ENCODE peak calls at places on chromosome 7, in ten cellular contexts. Z is CD4-positive, alpha-beta memory T cell; G is stomach; U is fibroblast of lung; N is mesenchymal stem cell; W is SK-N-SH; Y is PC-3; E is naive thymus-derived CD4-positive, alpha-beta T cell; F is sigmoid colon; K is SJSA1. Q is an unnamed sample. For H3K36me3, the result is how much of the 10 kb centered on the place peaks cover.

GRCh38 chr7:149838224-149838991 is at the start of gene ZNF862:
- DNase-seq in G (peak), U (peak), Y (peak), Z (peak), E (peak), K (peak), N (peak), F (peak), W (peak), Q (peak)

GRCh38 chr7:135420786-135421185 is 89.1 kb downstream of the CNOT4 start:
- DNase-seq in U (peak), G (no peak), Y (peak), F (no peak), N (no peak), K (no peak), E (no peak), W (no peak), Z (no peak), Q (peak)

GRCh38 chr7:43761919-43762318 is 3.4 kb downstream of the BLVRA start:
- DNase-seq in F (no peak), W (no peak), K (no peak), Y (peak), U (no peak), Z (no peak), N (no peak), G (no peak), E (no peak), Q (peak)

GRCh38 chr7:38594931-38595330 is 36.2 kb downstream of the AMPH start:
- DNase-seq in E (no peak), W (no peak), F (no peak), U (no peak), N (no peak), G (no peak), K (no peak), Y (no peak), Z (no peak), Q (no peak)

GRCh38 chr7:42137431-42137830 is 99.6 kb downstream of the GLI3 start:
- DNase-seq in W (no peak), E (no peak), K (no peak), N (no peak), F (no peak), U (no peak), Z (no peak), G (no peak), Y (no peak), Q (no peak)

GRCh38 chr7:1977059-1977875 is 255.5 kb downstream of the MAD1L1 start:
- DNase-seq in G (no peak), W (no peak), E (no peak), Z (no peak), Y (no peak), U (no peak), N (no peak), F (no peak), K (no peak), Q (no peak)

GRCh38 chr7:50355817-50356178 is 51.3 kb downstream of the IKZF1 start:
- DNase-seq in G (no peak), N (no peak), W (no peak), Z (no peak), U (no peak), Y (no peak), K (no peak), E (no peak), F (peak), Q (no peak)

GRCh38 chr7:28207486-28208158 is 27.0 kb upstream of the JAZF1 start:
- DNase-seq in N (no peak), U (peak), Y (peak), Z (no peak), K (peak), E (no peak), F (no peak), W (no peak), G (no peak), Q (peak)

GRCh38 chr7:20402297-20403230 is 71.9 kb downstream of the ITGB8 start:
- DNase-seq in E (no peak), Z (no peak), W (no peak), U (peak), G (no peak), Y (peak), N (no peak), F (no peak), K (no peak), Q (peak)

GRCh38 chr7:137421389-137421788 is 77.9 kb upstream of the PTN start:
- DNase-seq in E (no peak), G (no peak), U (peak), W (no peak), Z (no peak), Y (no peak), F (peak), N (peak), K (no peak), Q (no peak)

GRCh38 chr7:133724694-133725093 is 402.4 kb upstream of the LRGUK start:
- DNase-seq in K (no peak), N (no peak), Y (no peak), E (no peak), U (no peak), Z (no peak), F (no peak), G (no peak), W (no peak), Q (no peak)

GRCh38 chr7:42883950-42884349 is 27.9 kb downstream of the C7orf25 start:
- DNase-seq in W (no peak), F (no peak), K (no peak), N (no peak), Y (peak), G (no peak), Z (no peak), E (no peak), U (peak), Q (peak)

GRCh38 chr7:86814980-86815379 is 171.3 kb downstream of the GRM3 start:
- DNase-seq in U (no peak), Z (no peak), W (peak), K (no peak), F (no peak), Y (peak), E (no peak), G (no peak), N (peak), Q (peak)

GRCh38 chr7:98619450-98620321 is 2.6 kb downstream of the NPTX2 start:
- DNase-seq in K (peak), W (peak), F (no peak), Z (no peak), N (no peak), G (peak), U (peak), Y (no peak), E (no peak), Q (no peak)

GRCh38 chr7:34991938-34992840 is 45.1 kb downstream of the DPY19L1 start:
- DNase-seq in N (peak), K (no peak), F (no peak), W (no peak), E (no peak), Z (peak), U (peak), G (no peak), Y (peak), Q (peak)

GRCh38 chr7:155758348-155758747 is 53.9 kb downstream of the SHH start:
- DNase-seq in W (no peak), K (no peak), E (no peak), U (no peak), Y (no peak), F (no peak), G (no peak), Z (no peak), N (no peak), Q (no peak)

GRCh38 chr7:43572516-43573049 is 10.3 kb upstream of the STK17A start:
- DNase-seq in Y (peak), G (no peak), E (no peak), N (peak), K (peak), W (no peak), U (peak), Z (peak), F (peak), Q (peak)

GRCh38 chr7:2527505-2528464 is 8.2 kb downstream of the LFNG start:
- DNase-seq in U (peak), K (peak), F (no peak), Y (peak), G (no peak), E (no peak), Z (peak), W (no peak), N (peak), Q (peak)

GRCh38 chr7:121394709-121395140 is 1.4 kb downstream of the FAM3C start:
- DNase-seq in Z (no peak), F (no peak), E (no peak), Y (no peak), W (no peak), U (peak), K (no peak), N (no peak), G (peak), Q (no peak)

GRCh38 chr7:78254397-78255055 is 456.0 kb downstream of the PHTF2 start:
- DNase-seq in Y (no peak), U (no peak), G (no peak), K (no peak), F (no peak), E (no peak), N (no peak), Z (no peak), W (no peak), Q (no peak)

GRCh38 chr7:3195160-3195559 is 105.9 kb upstream of the SDK1 start:
- DNase-seq in N (no peak), F (peak), Z (no peak), Y (no peak), E (no peak), U (no peak), K (no peak), W (no peak), G (no peak), Q (no peak)

GRCh38 chr7:120989571-120990220 is 1.2 kb downstream of the CPED1 start:
- DNase-seq in F (peak), N (peak), U (peak), G (no peak), E (no peak), Z (no peak), W (peak), Y (no peak), K (no peak), Q (no peak)

GRCh38 chr7:55307123-55307916 is 57.8 kb upstream of the LANCL2 start:
- DNase-seq in U (peak), Y (no peak), W (no peak), Z (no peak), F (no peak), G (no peak), K (no peak), N (no peak), E (no peak), Q (no peak)

GRCh38 chr7:29285451-29285807 is 90.9 kb downstream of the CHN2 start:
- DNase-seq in U (peak), E (no peak), Y (peak), G (no peak), W (no peak), K (peak), F (no peak), N (peak), Z (peak), Q (peak)

GRCh38 chr7:119096683-119097082 is 872.2 kb downstream of the ANKRD7 start:
- DNase-seq in N (no peak), K (no peak), Y (no peak), Z (no peak), E (no peak), G (no peak), F (no peak), W (no peak), U (no peak), Q (no peak)

GRCh38 chr7:11486271-11486670 is 345.7 kb downstream of the THSD7A start:
- DNase-seq in E (no peak), K (no peak), U (no peak), N (no peak), W (no peak), F (no peak), G (no peak), Z (no peak), Y (peak), Q (no peak)

GRCh38 chr7:37251222-37251621 is 197.4 kb downstream of the ELMO1 start:
- DNase-seq in Z (no peak), N (no peak), K (no peak), G (no peak), U (no peak), F (no peak), W (no peak), E (no peak), Y (no peak), Q (no peak)

GRCh38 chr7:71612892-71613291 is 480.9 kb downstream of the GALNT17 start:
- DNase-seq in W (no peak), N (no peak), G (no peak), E (no peak), U (peak), F (no peak), Y (no peak), Z (no peak), K (no peak), Q (no peak)

GRCh38 chr7:13467111-13467547 is 522.3 kb downstream of the ETV1 start:
- DNase-seq in F (no peak), U (no peak), Y (no peak), W (peak), Z (no peak), E (no peak), G (no peak), N (no peak), K (no peak), Q (no peak)

GRCh38 chr7:144842377-144842851 is 6.6 kb upstream of the TPK1 start:
- DNase-seq in Y (no peak), F (peak), W (no peak), N (peak), K (no peak), U (no peak), Z (no peak), G (peak), E (no peak), Q (peak)

GRCh38 chr7:24715661-24716479 is 41.4 kb downstream of the GSDME start:
- DNase-seq in U (peak), N (peak), E (no peak), Y (peak), Z (no peak), G (no peak), F (no peak), W (peak), K (peak), Q (no peak)

GRCh38 chr7:131328387-131329175 is 905 bp downstream of the MKLN1 start:
- DNase-seq in N (peak), F (no peak), E (no peak), Y (peak), U (peak), G (no peak), Z (no peak), K (no peak), W (no peak), Q (peak)

GRCh38 chr7:99001482-99002145 is 123.3 kb downstream of the TRRAP start:
- DNase-seq in Z (no peak), N (no peak), G (no peak), U (peak), K (peak), F (no peak), Y (no peak), E (no peak), W (no peak), Q (no peak)

DNA sequence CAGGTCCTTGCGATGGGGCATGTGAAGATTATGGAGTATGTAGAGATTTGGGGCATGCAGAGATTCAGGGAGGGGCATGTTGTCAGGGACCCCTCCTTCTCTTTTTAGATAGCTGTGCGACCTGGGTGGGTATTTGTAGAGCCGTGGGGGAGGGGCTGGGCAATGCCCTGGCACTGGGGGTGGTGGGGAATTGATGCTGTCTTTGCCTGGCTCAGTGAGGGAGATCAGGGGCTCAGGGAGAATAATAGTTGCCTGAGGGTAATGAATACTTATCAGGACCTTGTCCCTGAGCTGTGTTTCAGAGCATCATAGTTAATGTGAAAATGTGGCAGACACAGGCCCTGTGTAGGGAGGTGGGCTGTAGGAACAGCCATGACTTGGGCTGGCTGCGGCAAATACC is 3.5 kb downstream of the RAMP3 start:
- DNase-seq in G (no peak), K (no peak), U (no peak), Y (no peak), W (peak), N (no peak), F (peak), E (no peak), Z (no peak), Q (no peak)
- H3K36me3 ChIP-seq in G (under half), K (under half), U (under half), Y (under half), W (under half), N (under half), F (under half), E (under half), Z (under half), Q (under half)

DNA sequence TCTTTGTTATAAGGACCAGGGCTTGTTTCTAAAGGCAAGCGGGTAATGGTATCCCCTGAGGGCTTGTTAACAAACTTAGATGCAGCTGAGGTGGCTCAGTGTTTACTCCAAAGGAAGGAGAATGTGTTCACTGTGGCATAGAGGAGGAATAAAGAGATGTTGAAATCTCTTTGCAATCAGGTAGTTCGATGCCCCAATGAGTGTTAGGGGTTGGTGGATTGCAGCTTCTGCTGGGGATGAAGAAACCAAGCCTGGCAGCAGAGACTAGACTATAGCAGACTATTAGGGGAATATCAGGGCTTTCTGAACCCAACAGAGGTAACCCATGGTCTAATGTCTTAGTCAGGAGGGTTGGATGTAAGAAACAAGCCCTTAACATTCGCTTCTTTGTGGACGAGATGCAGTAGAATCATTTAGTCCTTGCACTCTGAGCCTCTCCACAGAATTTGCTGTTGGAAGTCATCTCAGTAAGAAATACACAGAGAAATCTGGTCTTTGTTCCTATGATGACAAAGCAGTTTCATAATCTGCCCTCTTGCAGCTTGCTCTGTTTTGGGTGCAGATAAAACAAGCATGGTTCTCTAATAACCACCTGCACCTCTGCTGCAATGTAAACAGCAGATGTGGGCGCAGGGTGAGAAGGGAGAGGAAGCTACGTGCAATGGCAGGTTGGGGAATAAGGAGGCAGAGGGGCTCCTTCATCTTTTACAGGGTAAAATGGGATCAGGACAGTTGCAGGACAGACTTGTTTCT is 108.6 kb downstream of the NRF1 start:
- DNase-seq in W (no peak), N (peak), Y (no peak), E (no peak), Z (no peak), U (no peak), F (no peak), K (no peak), G (no peak), Q (no peak)
- H3K36me3 ChIP-seq in W (under half), N (half or more), Y (under half), E (under half), Z (half or more), U (under half), F (half or more), K (half or more), G (half or more), Q (under half)

DNA sequence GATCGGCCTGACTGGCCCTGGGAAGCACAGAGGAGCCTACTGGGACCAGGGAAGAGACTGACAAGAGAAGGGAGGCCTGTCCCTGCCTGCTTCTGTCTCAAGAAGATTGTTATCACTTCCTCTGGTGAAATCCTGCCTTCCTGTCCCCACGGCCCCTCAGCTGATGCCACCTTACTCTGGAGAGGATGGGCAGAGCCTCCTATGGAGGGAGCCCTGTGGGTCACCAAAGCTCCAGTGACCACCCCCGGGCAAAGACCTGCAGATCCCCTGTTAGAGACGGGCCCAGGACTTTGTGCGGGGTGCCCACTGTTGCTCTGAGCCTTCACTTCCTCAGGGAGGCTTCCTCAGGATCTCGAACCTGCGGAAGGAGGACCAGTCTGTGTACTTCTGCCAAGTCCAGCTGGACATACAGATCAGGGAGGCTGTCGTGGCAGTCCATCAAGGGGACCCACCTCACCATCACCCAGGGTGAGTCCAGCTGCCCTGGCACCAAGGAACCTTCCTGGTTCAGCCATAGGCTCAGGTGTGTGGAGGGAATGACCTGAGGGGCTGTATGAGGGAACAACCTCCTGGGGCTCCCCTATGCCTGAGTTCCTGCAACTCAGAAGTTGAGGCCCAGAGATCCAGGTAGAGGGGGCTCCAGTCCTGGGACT is 1.4 kb upstream of the PILRB start:
- DNase-seq in U (no peak), Z (no peak), E (no peak), N (no peak), F (no peak), K (no peak), G (no peak), Y (no peak), W (peak), Q (no peak)
- H3K36me3 ChIP-seq in U (under half), Z (half or more), E (under half), N (half or more), F (half or more), K (half or more), G (half or more), Y (under half), W (half or more), Q (under half)

DNA sequence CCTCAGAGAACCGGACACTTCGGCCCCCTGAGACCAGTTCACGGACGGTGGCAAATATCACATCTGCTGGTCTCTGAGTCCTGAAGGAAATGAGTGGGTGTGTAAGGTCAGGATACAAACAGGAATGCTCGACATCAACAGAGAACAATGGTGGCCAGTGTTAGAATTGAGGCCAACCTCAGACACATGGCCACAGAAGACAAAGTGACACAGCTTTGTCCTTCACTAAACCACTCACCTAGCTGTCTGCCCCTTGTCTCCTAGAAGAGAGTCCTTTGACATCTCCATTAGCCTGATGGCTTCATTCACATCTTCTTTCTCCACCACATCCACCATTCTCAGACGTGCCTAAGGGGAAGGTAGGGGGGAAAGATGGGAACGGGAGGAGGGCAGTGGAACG is 4.3 kb downstream of the COPS6 start:
- DNase-seq in Y (no peak), K (no peak), F (no peak), G (no peak), N (no peak), U (no peak), W (no peak), E (no peak), Z (no peak), Q (no peak)
- H3K36me3 ChIP-seq in Y (half or more), K (half or more), F (half or more), G (half or more), N (half or more), U (half or more), W (half or more), E (under half), Z (half or more), Q (half or more)

DNA sequence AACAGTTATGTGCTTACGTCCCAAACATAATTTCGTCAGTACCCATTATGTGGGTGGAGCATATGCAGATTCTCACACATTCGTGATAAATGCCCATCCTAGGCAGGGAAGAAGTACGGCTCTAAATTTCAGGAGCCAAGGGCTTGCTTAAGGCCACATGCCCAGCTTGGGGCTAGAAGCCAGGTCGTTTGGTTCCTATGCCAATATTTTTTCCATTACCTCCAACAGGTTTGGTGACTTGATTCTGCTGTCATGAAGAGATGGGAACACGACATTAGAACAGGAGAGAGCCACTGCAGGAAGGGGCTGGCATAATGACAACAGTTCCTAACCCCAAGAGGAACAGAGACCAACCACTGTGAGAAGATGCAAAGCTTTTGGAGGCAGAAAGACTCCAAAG is 85.1 kb downstream of the HIPK2 start:
- DNase-seq in F (no peak), N (no peak), W (no peak), U (no peak), E (no peak), Y (no peak), G (peak), Z (no peak), K (no peak), Q (no peak)
- H3K36me3 ChIP-seq in F (under half), N (under half), W (under half), U (under half), E (under half), Y (half or more), G (under half), Z (under half), K (under half), Q (under half)